ENCODE peak calls at places on chromosomes 5 and 9, in nine cellular contexts. X is body of pancreas, Q is lower lobe of right lung, O is right atrium auricular region, L is lung, G is transverse colon, M is AG04450, V is osteoblast, H is PC-9. U is an unnamed sample. For H3K27me3, the result is how much of the 10 kb centered on the place peaks cover.

GRCh38 chr9:134641173-134641985 is at the start of gene COL5A1:
- DNase-seq in X (peak), Q (peak), O (peak), L (peak), G (peak), M (peak), V (peak), H (peak), U (no peak)

GRCh38 chr5:176769911-176770310 is 40.4 kb upstream of the UNC5A start:
- DNase-seq in X (no peak), Q (no peak), O (peak), L (no peak), G (no peak), M (no peak), V (no peak), H (no peak), U (no peak)

GRCh38 chr9:136614372-136614922 is 48.3 kb upstream of the EGFL7 start:
- DNase-seq in X (no peak), Q (no peak), O (no peak), L (no peak), G (peak), M (peak), V (peak), H (no peak), U (no peak)

GRCh38 chr5:58135571-58136335 is 324.1 kb downstream of the PLK2 start:
- DNase-seq in X (no peak), Q (no peak), O (no peak), L (no peak), G (no peak), M (no peak), V (peak), H (no peak), U (no peak)

GRCh38 chr5:99010294-99010693 is 81.5 kb upstream of the CHD1 start:
- DNase-seq in X (no peak), Q (no peak), O (no peak), L (no peak), G (no peak), M (no peak), V (no peak), H (no peak), U (no peak)

GRCh38 chr5:68329554-68329953 is 114.0 kb downstream of the PIK3R1 start:
- DNase-seq in X (no peak), Q (no peak), O (no peak), L (no peak), G (no peak), M (no peak), V (no peak), H (no peak), U (no peak)

GRCh38 chr5:39948867-39949468 is 524.2 kb upstream of the DAB2 start:
- DNase-seq in X (peak), Q (no peak), O (peak), L (peak), G (peak), M (peak), V (no peak), H (peak), U (peak)

GRCh38 chr5:8176101-8176693 is 307.2 kb downstream of the MTRR start:
- DNase-seq in X (no peak), Q (no peak), O (no peak), L (no peak), G (no peak), M (no peak), V (peak), H (no peak), U (no peak)

GRCh38 chr9:128927731-128928411 is 7.1 kb downstream of the PHYHD1 start:
- DNase-seq in X (peak), Q (peak), O (no peak), L (peak), G (peak), M (no peak), V (peak), H (peak), U (no peak)

GRCh38 chr5:140707812-140708211 is 7.6 kb downstream of the ZMAT2 start:
- DNase-seq in X (no peak), Q (no peak), O (no peak), L (no peak), G (no peak), M (no peak), V (no peak), H (no peak), U (no peak)

GRCh38 chr9:87370003-87370685 is 127.5 kb upstream of the DAPK1 start:
- DNase-seq in X (no peak), Q (no peak), O (no peak), L (no peak), G (no peak), M (no peak), V (no peak), H (no peak), U (no peak)

GRCh38 chr9:125550216-125550614 is 156.8 kb downstream of the MAPKAP1 start:
- DNase-seq in X (no peak), Q (no peak), O (no peak), L (no peak), G (no peak), M (no peak), V (no peak), H (no peak), U (no peak)

GRCh38 chr5:96124589-96124988 is 162.9 kb upstream of the ELL2 start:
- DNase-seq in X (no peak), Q (no peak), O (no peak), L (no peak), G (no peak), M (no peak), V (no peak), H (no peak), U (no peak)

GRCh38 chr5:56574778-56575177 is 240.6 kb upstream of the MAP3K1 start:
- DNase-seq in X (no peak), Q (no peak), O (no peak), L (no peak), G (no peak), M (peak), V (no peak), H (no peak), U (no peak)

GRCh38 chr9:34630402-34631154 is 1.7 kb upstream of the ARID3C start:
- DNase-seq in X (no peak), Q (no peak), O (no peak), L (no peak), G (no peak), M (no peak), V (peak), H (no peak), U (no peak)

GRCh38 chr5:168931638-168932345 is 352.6 kb upstream of the PANK3 start:
- DNase-seq in X (no peak), Q (no peak), O (peak), L (no peak), G (no peak), M (no peak), V (peak), H (no peak), U (peak)

GRCh38 chr5:64691333-64691732 is 1.0 kb downstream of the SHISAL2B start:
- DNase-seq in X (no peak), Q (no peak), O (no peak), L (no peak), G (no peak), M (no peak), V (no peak), H (no peak), U (no peak)

GRCh38 chr9:110555971-110556370 is 23.6 kb downstream of the SVEP1 start:
- DNase-seq in X (peak), Q (peak), O (peak), L (peak), G (peak), M (peak), V (no peak), H (peak), U (no peak)

GRCh38 chr5:149060325-149060724 is 2.5 kb downstream of the SH3TC2 start:
- DNase-seq in X (peak), Q (no peak), O (no peak), L (no peak), G (peak), M (no peak), V (peak), H (peak), U (no peak)

GRCh38 chr9:85554349-85554748 is 187.4 kb downstream of the AGTPBP1 start:
- DNase-seq in X (no peak), Q (no peak), O (no peak), L (no peak), G (no peak), M (no peak), V (no peak), H (no peak), U (no peak)

GRCh38 chr5:156529902-156530301 is 202.9 kb downstream of the SGCD start:
- DNase-seq in X (no peak), Q (no peak), O (no peak), L (no peak), G (no peak), M (no peak), V (no peak), H (no peak), U (no peak)

GRCh38 chr5:56588636-56589485 is 226.5 kb upstream of the MAP3K1 start:
- DNase-seq in X (no peak), Q (peak), O (peak), L (peak), G (peak), M (no peak), V (no peak), H (no peak), U (no peak)

GRCh38 chr5:142012186-142012785 is 541 bp downstream of the GNPDA1 start:
- DNase-seq in X (peak), Q (peak), O (peak), L (peak), G (peak), M (no peak), V (no peak), H (peak), U (no peak)

GRCh38 chr9:127422133-127422782 is 1.9 kb upstream of the ZNF79 start:
- DNase-seq in X (no peak), Q (no peak), O (no peak), L (no peak), G (no peak), M (no peak), V (no peak), H (no peak), U (no peak)

GRCh38 chr9:115957571-115957970 is 196.0 kb upstream of the PAPPA start:
- DNase-seq in X (no peak), Q (no peak), O (no peak), L (no peak), G (no peak), M (peak), V (no peak), H (no peak), U (no peak)

GRCh38 chr5:73701566-73701965 is 75.6 kb downstream of the ARHGEF28 start:
- DNase-seq in X (no peak), Q (no peak), O (no peak), L (no peak), G (no peak), M (no peak), V (no peak), H (peak), U (no peak)

GRCh38 chr9:96157675-96158074 is 144.3 kb downstream of the HSD17B3 start:
- DNase-seq in X (no peak), Q (no peak), O (no peak), L (no peak), G (no peak), M (no peak), V (no peak), H (no peak), U (no peak)
- H3K27me3 ChIP-seq in X (under half), Q (under half), O (under half), L (under half), G (under half), M (under half), V (under half), H (under half), U (under half)

GRCh38 chr5:122896598-122897282 is 51.3 kb downstream of the SNX24 start:
- DNase-seq in X (no peak), Q (no peak), O (no peak), L (no peak), G (no peak), M (peak), V (no peak), H (no peak), U (no peak)
- TF ChIP-seq CTCF in X (no peak), Q (peak), O (peak), L (no peak), G (peak), M (peak), V (peak), H (peak), U (peak)

GRCh38 chr9:131873361-131873760 is 133.5 kb upstream of the RAPGEF1 start:
- DNase-seq in X (no peak), Q (no peak), O (no peak), L (no peak), G (no peak), M (no peak), V (peak), H (no peak), U (no peak)
- H3K27me3 ChIP-seq in X (under half), Q (under half), O (under half), L (under half), G (under half), M (under half), V (under half), H (under half), U (under half)

DNA sequence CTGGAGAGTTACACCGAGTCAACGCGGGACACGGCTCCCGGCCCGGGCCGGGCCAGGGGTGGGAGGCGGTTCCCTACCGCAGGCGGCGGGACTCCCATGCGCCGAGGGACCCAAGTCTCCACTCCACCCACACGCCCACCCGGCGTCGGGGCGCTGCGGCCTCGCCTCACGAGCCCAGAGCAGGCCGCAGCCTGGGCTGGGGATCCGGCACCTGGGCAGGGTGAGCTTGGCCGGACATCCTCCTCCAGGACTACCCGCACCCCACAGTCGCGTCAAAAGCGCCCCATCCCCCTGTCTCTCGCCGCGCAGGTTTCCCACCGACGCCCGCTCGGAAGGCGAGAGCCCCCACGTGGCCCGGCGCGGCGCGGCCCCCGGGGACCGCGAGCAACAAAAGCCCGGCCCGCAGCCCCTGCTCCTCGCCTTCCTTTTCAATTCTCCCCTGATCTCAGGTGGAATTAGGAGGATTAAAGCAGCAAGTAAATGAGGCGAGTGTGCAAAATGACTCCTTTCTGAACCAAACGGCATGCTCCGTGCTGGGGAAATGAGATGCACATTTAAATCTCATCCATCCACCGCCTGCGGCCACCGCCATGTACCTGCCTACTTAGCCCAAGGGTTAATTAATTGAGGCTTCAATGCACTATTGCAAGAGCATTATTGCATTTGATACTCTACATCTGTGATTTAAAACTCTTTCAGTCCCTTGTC is 196.6 kb upstream of the TBCA start:
- DNase-seq in X (no peak), Q (no peak), O (no peak), L (no peak), G (no peak), M (no peak), V (no peak), H (no peak), U (no peak)
- TF ChIP-seq CTCF in X (no peak), Q (no peak), O (peak), L (no peak), G (no peak), M (peak), V (no peak), H (no peak), U (no peak)